ENCODE peak calls at places on chromosome 7, in four cellular contexts. R, X, H and A are unnamed samples.

GRCh38 chr7:143512488-143513340 is 35.0 kb downstream of the TAS2R41 start:
- DNase-seq in R (no peak), H (no peak), X (no peak), A (no peak)

GRCh38 chr7:36388423-36388822 is 1.2 kb upstream of the ANLN start:
- DNase-seq in H (no peak), X (no peak), R (no peak), A (no peak)

GRCh38 chr7:103373866-103374643 is 26.6 kb downstream of the PSMC2 start:
- DNase-seq in X (no peak), H (no peak), R (no peak), A (no peak)

GRCh38 chr7:107471292-107472070 is 1.6 kb downstream of the GPR22 start:
- DNase-seq in X (no peak), R (no peak), H (no peak), A (no peak)

GRCh38 chr7:36563706-36564325 is 160.5 kb downstream of the AOAH start:
- DNase-seq in H (no peak), X (no peak), R (no peak), A (no peak)

GRCh38 chr7:90736316-90736715 is 140.2 kb downstream of the CDK14 start:
- DNase-seq in R (no peak), X (no peak), H (no peak), A (no peak)

GRCh38 chr7:68313806-68314205 is 1284.5 kb upstream of the AUTS2 start:
- DNase-seq in X (no peak), R (no peak), H (no peak), A (no peak)

GRCh38 chr7:148962823-148963582 is 65.3 kb downstream of the PDIA4 start:
- DNase-seq in X (no peak), R (peak), H (no peak), A (no peak)

GRCh38 chr7:3064077-3064476 is 20.4 kb upstream of the CARD11 start:
- DNase-seq in R (no peak), X (no peak), H (no peak), A (no peak)

GRCh38 chr7:54839538-54840213 is 80.7 kb upstream of the SEC61G start:
- DNase-seq in X (no peak), H (no peak), R (peak), A (peak)

GRCh38 chr7:104127204-104127603 is 80.6 kb downstream of the ORC5 start:
- DNase-seq in H (no peak), R (no peak), X (no peak), A (no peak)

GRCh38 chr7:97858221-97858620 is 14.0 kb downstream of the ASNS start:
- DNase-seq in R (no peak), X (no peak), H (no peak), A (no peak)

GRCh38 chr7:129825005-129825553 is 127.7 kb downstream of the UBE2H start:
- DNase-seq in X (no peak), R (peak), H (no peak), A (peak)

GRCh38 chr7:102273749-102274712 is 12.6 kb upstream of the SH2B2 start:
- DNase-seq in X (peak), R (no peak), H (peak), A (no peak)

GRCh38 chr7:80218723-80219122 is 84.1 kb downstream of the GNAI1 start:
- DNase-seq in H (peak), R (no peak), X (no peak), A (no peak)

GRCh38 chr7:66013938-66014337 is 31.9 kb upstream of the GUSB start:
- DNase-seq in X (peak), H (no peak), R (peak), A (no peak)

GRCh38 chr7:149081914-149082313 is 8.6 kb downstream of the ZNF786 start:
- DNase-seq in H (no peak), X (no peak), R (no peak), A (no peak)

GRCh38 chr7:80563561-80564327 is 51.9 kb upstream of the GNAT3 start:
- DNase-seq in R (no peak), H (no peak), X (no peak), A (no peak)

GRCh38 chr7:3998060-3998459 is 684.0 kb upstream of the FOXK1 start:
- DNase-seq in R (no peak), X (no peak), H (no peak), A (no peak)

GRCh38 chr7:106893591-106893990 is 28.5 kb downstream of the PIK3CG start:
- DNase-seq in X (no peak), R (no peak), H (no peak), A (no peak)

GRCh38 chr7:98399462-98399861 is 1.4 kb downstream of the BAIAP2L1 start:
- DNase-seq in X (no peak), R (no peak), H (no peak), A (no peak)

GRCh38 chr7:18020138-18020715 is 7.4 kb downstream of the PRPS1L1 start:
- DNase-seq in X (no peak), R (no peak), H (no peak), A (no peak)

GRCh38 chr7:122544463-122544862 is 154.5 kb downstream of the RNF133 start:
- DNase-seq in X (no peak), R (no peak), H (no peak), A (no peak)

GRCh38 chr7:95758187-95758586 is 14.2 kb upstream of the DYNC1I1 start:
- DNase-seq in X (no peak), H (no peak), R (no peak), A (no peak)

GRCh38 chr7:150378115-150378852 is 846 bp upstream of the ZNF775 start:
- DNase-seq in H (peak), X (peak), R (peak), A (no peak)

GRCh38 chr7:129343099-129343700 is 91.0 kb upstream of the STRIP2 start:
- DNase-seq in H (no peak), X (peak), R (no peak), A (no peak)

GRCh38 chr7:74217455-74218342 is 7.9 kb downstream of the LAT2 start:
- DNase-seq in R (no peak), X (no peak), H (no peak), A (no peak)

GRCh38 chr7:114051871-114052324 is 133.1 kb upstream of the PPP1R3A start:
- DNase-seq in X (no peak), R (no peak), H (no peak), A (no peak)

GRCh38 chr7:88095-88926 is 104.1 kb upstream of the FAM20C start:
- DNase-seq in X (no peak), H (no peak), R (no peak), A (no peak)
- TF ChIP-seq CTCF in X (no peak), H (peak), R (no peak), A (no peak)

GRCh38 chr7:63112764-63113712 is 885.6 kb upstream of the ZNF722 start:
- DNase-seq in R (no peak), H (no peak), X (no peak), A (no peak)
- TF ChIP-seq CTCF in R (no peak), H (no peak), X (no peak), A (no peak)

GRCh38 chr7:155263522-155264197 is 34.0 kb upstream of the INSIG1 start:
- DNase-seq in H (no peak), R (no peak), X (no peak), A (no peak)
- TF ChIP-seq CTCF in H (peak), R (no peak), X (no peak), A (no peak)

GRCh38 chr7:158861004-158861787 is 4.8 kb downstream of the DYNC2I1 start:
- DNase-seq in H (no peak), R (no peak), X (no peak), A (no peak)

GRCh38 chr7:158860394-158860793 is 4.0 kb downstream of the DYNC2I1 start:
- DNase-seq in X (no peak), H (no peak), R (no peak), A (no peak)

GRCh38 chr7:158858592-158859503 is 2.5 kb downstream of the DYNC2I1 start:
- DNase-seq in H (no peak), R (no peak), X (no peak), A (no peak)

GRCh38 chr7:158854681-158855081 is 1.7 kb upstream of the DYNC2I1 start:
- DNase-seq in H (no peak), X (no peak), R (no peak), A (no peak)

GRCh38 chr7:158856883-158857668 is 718 bp downstream of the DYNC2I1 start:
- DNase-seq in R (no peak), H (no peak), X (no peak), A (no peak)
- TF ChIP-seq CTCF in R (no peak), H (no peak), X (no peak), A (no peak)

GRCh38 chr7:135558337-135558767 is 635 bp downstream of the NUP205 start:
- DNase-seq in H (peak), R (peak), X (peak), A (peak)
- TF ChIP-seq CTCF in H (peak), R (peak), X (peak), A (no peak)